ENCODE peak calls at places on chromosomes 6 and 20, in six cellular contexts. V is IMR-90, W is fibroblast of lung, A is body of pancreas, B is endothelial cell of umbilical vein, G is neural progenitor cell. O is an unnamed sample.
A peak's percentile ranks its signal among the peaks of the same experiment; 100 is the strongest.

GRCh38 chr20:59360934-59361333 is 60.5 kb downstream of the EDN3 start:
- DNase-seq in G (no peak), A (no peak), V (no peak), B (no peak), W (no peak), O (no peak)

GRCh38 chr20:41998539-41999341 is 380.6 kb upstream of the CHD6 start:
- DNase-seq in A (no peak), G (no peak), W (no peak), B (no peak), V (no peak), O (no peak)

GRCh38 chr6:108895591-108895990 is 47.4 kb downstream of the ARMC2 start:
- DNase-seq in G (no peak), B (no peak), W (peak; percentile 64), A (no peak), V (peak; percentile 36), O (no peak)

GRCh38 chr20:50309280-50309763 is 118.7 kb downstream of the CEBPB start:
- DNase-seq in V (peak; percentile 92), G (no peak), W (peak; percentile 81), B (no peak), A (no peak), O (no peak)

GRCh38 chr6:41021832-41022231 is 17.2 kb downstream of the UNC5CL start:
- DNase-seq in B (peak; percentile 37), W (peak; percentile 10), G (peak; percentile 24), V (peak; percentile 46), A (peak; percentile 85), O (no peak)

GRCh38 chr6:150898390-150899170 is 33.1 kb downstream of the MTHFD1L start:
- DNase-seq in G (no peak), B (no peak), A (no peak), V (peak; percentile 57), W (no peak), O (no peak)

GRCh38 chr6:119856136-119856535 is 506.6 kb upstream of the MAN1A1 start:
- DNase-seq in B (no peak), V (no peak), A (no peak), G (no peak), W (peak; percentile 5), O (no peak)

GRCh38 chr6:42030585-42031506 is 19.5 kb upstream of the TAF8 start:
- DNase-seq in W (peak; percentile 53), B (peak; percentile 42), A (no peak), G (peak; percentile 34), V (no peak), O (no peak)

GRCh38 chr6:43508481-43509141 is 1.5 kb downstream of the LRRC73 start:
- DNase-seq in G (no peak), A (no peak), B (no peak), W (no peak), V (no peak), O (no peak)

GRCh38 chr6:161117329-161117707 is 125.7 kb downstream of the MAP3K4 start:
- DNase-seq in G (no peak), W (no peak), B (no peak), V (no peak), A (peak; percentile 42), O (no peak)

GRCh38 chr6:144675231-144675861 is 390.2 kb downstream of the UTRN start:
- DNase-seq in A (peak; percentile 62), G (no peak), V (peak; percentile 52), B (peak; percentile 17), W (peak; percentile 82), O (no peak)

GRCh38 chr6:14861491-14861943 is 384.4 kb upstream of the JARID2 start:
- DNase-seq in W (no peak), A (no peak), B (no peak), V (no peak), G (peak; percentile 24), O (no peak)

GRCh38 chr20:3678893-3679720 is 2.7 kb downstream of the ADAM33 start:
- DNase-seq in G (no peak), A (no peak), W (no peak), B (no peak), V (no peak), O (no peak)

GRCh38 chr6:101396552-101397173 is 3.2 kb downstream of the GRIK2 start:
- DNase-seq in B (peak; percentile 46), W (peak; percentile 38), A (peak; percentile 61), V (peak; percentile 64), G (peak; percentile 83), O (no peak)

GRCh38 chr6:118748311-118749062 is 97.1 kb upstream of the CEP85L start:
- DNase-seq in V (peak; percentile 46), A (peak; percentile 47), W (peak; percentile 58), B (peak; percentile 14), G (peak; percentile 26), O (no peak)

GRCh38 chr6:43950206-43950605 is 177.0 kb downstream of the MRPL14 start:
- DNase-seq in A (no peak), V (no peak), W (no peak), B (no peak), G (no peak), O (no peak)

GRCh38 chr6:56091159-56091869 is 156.1 kb downstream of the COL21A1 start:
- DNase-seq in B (peak; percentile 72), A (no peak), V (peak; percentile 85), W (peak; percentile 91), G (no peak), O (peak; percentile 84)

GRCh38 chr6:132365319-132365907 is 35.9 kb downstream of the MOXD1 start:
- DNase-seq in V (no peak), A (no peak), G (peak; percentile 30), B (no peak), W (no peak), O (no peak)

GRCh38 chr6:18022398-18023231 is 35.2 kb upstream of the KIF13A start:
- DNase-seq in G (peak; percentile 95), W (peak; percentile 12), A (no peak), V (peak; percentile 57), B (peak; percentile 13), O (peak; percentile 62)

GRCh38 chr6:138572200-138572875 is 73.0 kb upstream of the NHSL1 start:
- DNase-seq in A (peak; percentile 90), V (peak; percentile 91), G (peak; percentile 91), B (peak; percentile 88), W (peak; percentile 89), O (no peak)

GRCh38 chr20:58150772-58151171 is 77.7 kb downstream of the ANKRD60 start:
- DNase-seq in B (no peak), V (no peak), G (peak; percentile 88), A (peak; percentile 32), W (no peak), O (no peak)

GRCh38 chr6:170279977-170280688 is 10.7 kb downstream of the DLL1 start:
- DNase-seq in V (peak; percentile 12), A (peak; percentile 84), G (no peak), W (peak; percentile 14), B (peak; percentile 17), O (no peak)

GRCh38 chr6:159890802-159891201 is at the start of gene MAS1:
- DNase-seq in V (no peak), B (no peak), G (no peak), A (no peak), W (no peak), O (no peak)

GRCh38 chr20:51918561-51918960 is 116.2 kb upstream of the SALL4 start:
- DNase-seq in A (no peak), V (no peak), G (no peak), W (no peak), B (no peak), O (no peak)

GRCh38 chr20:19440660-19441527 is 228.5 kb downstream of the SLC24A3 start:
- DNase-seq in A (no peak), V (no peak), W (no peak), G (no peak), B (no peak), O (no peak)

GRCh38 chr6:30990422-30991086 is 7.0 kb downstream of the MUC21 start:
- DNase-seq in G (no peak), V (no peak), B (no peak), A (no peak), W (no peak), O (no peak)

GRCh38 chr6:52362443-52363221 is 681 bp downstream of the PAQR8 start:
- DNase-seq in A (peak; percentile 16), G (peak; percentile 61), W (no peak), V (no peak), B (peak; percentile 18), O (no peak)

GRCh38 chr6:82322386-82322785 is 41.2 kb upstream of the TPBG start:
- DNase-seq in A (no peak), G (no peak), V (no peak), W (no peak), B (no peak), O (no peak)

GRCh38 chr6:151813858-151814257 is 6.4 kb downstream of the ESR1 start:
- DNase-seq in G (no peak), A (no peak), W (no peak), B (no peak), V (no peak), O (no peak)

GRCh38 chr20:62405108-62405980 is 1.7 kb downstream of the CABLES2 start:
- DNase-seq in B (peak; percentile 24), A (peak; percentile 47), G (peak; percentile 83), W (peak; percentile 73), V (peak; percentile 70), O (no peak)
- TF ChIP-seq CTCF in B (peak; percentile 77), A (peak; percentile 53), G (peak; percentile 67), W (peak; percentile 57), V (peak; percentile 70), O (peak; percentile 54)

GRCh38 chr6:166612471-166612881 is 14.6 kb downstream of the RPS6KA2 start:
- DNase-seq in B (no peak), G (no peak), W (no peak), V (no peak), A (no peak), O (no peak)

GRCh38 chr6:166611631-166612030 is 15.4 kb downstream of the RPS6KA2 start:
- DNase-seq in B (no peak), W (no peak), V (no peak), A (no peak), G (no peak), O (no peak)

GRCh38 chr6:166610104-166610503 is 16.9 kb downstream of the RPS6KA2 start:
- DNase-seq in W (no peak), G (peak; percentile 39), V (no peak), B (no peak), A (no peak), O (no peak)

GRCh38 chr6:166605752-166606151 is 19.3 kb upstream of the RAMACL start:
- DNase-seq in V (no peak), A (no peak), G (no peak), B (no peak), W (no peak), O (no peak)

GRCh38 chr6:166608819-166609218 is 18.2 kb downstream of the RPS6KA2 start:
- DNase-seq in B (no peak), G (no peak), W (peak; percentile 91), A (no peak), V (peak; percentile 89), O (no peak)
- H3K4me3 ChIP-seq in B (no peak overlapping the region), G (no peak overlapping the region), W (no peak overlapping the region), A (no peak overlapping the region), V (no peak overlapping the region), O (no peak overlapping the region)

DNA sequence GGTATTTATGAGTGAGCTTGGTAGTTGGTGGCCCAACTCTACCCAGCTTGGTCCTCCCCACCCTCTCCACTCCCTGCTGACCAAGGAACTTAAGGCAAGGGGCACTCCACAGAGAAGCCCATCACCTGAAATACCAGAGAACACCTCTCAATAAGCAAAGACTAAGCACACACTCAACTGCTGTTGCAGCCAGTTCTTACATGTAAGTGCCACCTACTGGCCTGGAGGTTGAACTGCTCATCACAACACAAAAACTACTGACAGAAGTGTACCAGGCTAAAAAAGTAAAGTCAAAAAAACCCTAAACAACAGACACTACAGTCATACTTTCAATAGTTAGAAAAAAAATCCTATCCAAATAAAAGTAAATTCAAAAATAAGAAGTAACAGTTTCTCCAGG is 146.2 kb downstream of the FAM83B start:
- DNase-seq in G (peak; percentile 14), A (no peak), W (no peak), B (no peak), V (peak; percentile 4), O (no peak)
- TF ChIP-seq CTCF in G (peak; percentile 49), A (peak; percentile 51), W (peak; percentile 14), B (peak; percentile 29), V (peak; percentile 27), O (peak; percentile 69)

GRCh38 chr6:3229566-3230274 is 2.3 kb upstream of the TUBB2B start:
- DNase-seq in W (no peak), B (no peak), V (no peak), A (no peak), G (peak; percentile 75), O (no peak)
- H3K4me3 ChIP-seq in W (no peak overlapping the region), B (no peak overlapping the region), V (no peak overlapping the region), A (no peak overlapping the region), G (peak overlapping the region; percentile 95), O (no peak overlapping the region)